ENCODE peak calls at places on chromosomes 11 and 22, in four cellular contexts. X is A549, V is MM.1S, Z is B cell. T is an unnamed sample.

GRCh38 chr11:8206251-8207079 is 37.6 kb upstream of the RIC3 start:
- DNase-seq in X (no peak), V (no peak), Z (peak), T (no peak)

GRCh38 chr11:62306227-62306626 is 7.4 kb upstream of the SCGB1D4 start:
- DNase-seq in X (no peak), V (no peak), Z (no peak), T (no peak)

GRCh38 chr11:70716986-70717775 is 318.9 kb downstream of the CTTN start:
- DNase-seq in X (no peak), V (no peak), Z (no peak), T (no peak)

GRCh38 chr11:100445231-100445735 is 241.8 kb upstream of the ARHGAP42 start:
- DNase-seq in X (no peak), V (no peak), Z (no peak), T (no peak)

GRCh38 chr11:45141631-45142030 is 4.8 kb upstream of the PRDM11 start:
- DNase-seq in X (no peak), V (no peak), Z (no peak), T (no peak)

GRCh38 chr11:2563216-2564007 is 118.6 kb downstream of the KCNQ1 start:
- DNase-seq in X (no peak), V (no peak), Z (no peak), T (no peak)

GRCh38 chr22:39183991-39184585 is 31.6 kb upstream of the CBX7 start:
- DNase-seq in X (no peak), V (no peak), Z (no peak), T (no peak)

GRCh38 chr11:19714387-19715363 is 2.0 kb downstream of the NAV2 start:
- DNase-seq in X (no peak), V (no peak), Z (no peak), T (no peak)

GRCh38 chr22:19723990-19724827 is 870 bp downstream of the GP1BB start:
- DNase-seq in X (no peak), V (no peak), Z (no peak), T (no peak)
- TF ChIP-seq CTCF in X (no peak), V (no peak), Z (peak), T (peak)

DNA sequence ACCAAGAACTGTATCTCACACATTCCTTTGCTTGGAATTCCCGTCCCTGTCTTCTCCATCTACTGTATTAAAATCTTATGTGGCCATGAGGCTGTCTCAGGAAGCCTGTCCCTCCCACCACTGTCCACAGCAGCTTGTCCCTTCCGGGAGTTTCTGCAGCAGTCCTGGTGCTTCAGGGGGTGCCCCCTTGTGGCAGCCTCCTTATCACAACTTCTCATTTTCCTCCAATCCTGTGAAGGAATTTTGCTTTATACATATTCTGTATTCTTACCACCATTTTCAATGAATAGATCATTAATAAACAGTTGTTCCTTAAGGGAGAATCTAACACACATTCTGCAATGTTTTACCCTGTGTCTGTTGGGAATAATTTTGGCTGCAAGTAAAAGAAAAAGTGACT is 220.4 kb upstream of the RAG2 start:
- DNase-seq in X (no peak), V (no peak), Z (no peak), T (peak)
- TF ChIP-seq CTCF in X (no peak), V (peak), Z (no peak), T (no peak)

GRCh38 chr11:59810189-59810910 is at the start of gene MRPL16:
- DNase-seq in X (peak), V (peak), Z (peak), T (peak)
- TF ChIP-seq CTCF in X (no peak), V (peak), Z (peak), T (no peak)

DNA sequence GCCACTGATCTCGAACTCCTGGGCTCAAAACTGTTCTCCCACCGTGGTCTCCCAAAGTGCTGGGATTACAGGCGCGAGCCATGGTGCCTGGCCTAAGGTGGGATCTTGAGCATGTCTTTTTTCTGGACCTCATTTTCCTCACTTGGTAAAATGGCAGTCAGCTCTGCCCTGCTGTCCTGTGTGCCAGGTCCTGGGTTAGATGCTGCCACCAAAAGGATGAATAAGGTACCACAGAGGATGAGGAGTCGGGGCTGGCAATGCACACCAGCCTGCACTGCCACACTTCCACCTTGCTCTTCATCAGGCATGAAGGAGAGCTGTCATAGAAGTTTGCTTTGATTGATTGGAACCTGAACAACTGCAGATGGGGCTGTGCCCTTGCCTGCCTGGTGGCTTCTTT is 32.3 kb downstream of the ACO2 start:
- DNase-seq in X (peak), V (no peak), Z (peak), T (peak)
- TF ChIP-seq CTCF in X (peak), V (peak), Z (peak), T (no peak)

GRCh38 chr11:124971810-124972209 is 17.8 kb downstream of the CCDC15 start:
- DNase-seq in X (no peak), V (no peak), Z (no peak), T (no peak)

DNA sequence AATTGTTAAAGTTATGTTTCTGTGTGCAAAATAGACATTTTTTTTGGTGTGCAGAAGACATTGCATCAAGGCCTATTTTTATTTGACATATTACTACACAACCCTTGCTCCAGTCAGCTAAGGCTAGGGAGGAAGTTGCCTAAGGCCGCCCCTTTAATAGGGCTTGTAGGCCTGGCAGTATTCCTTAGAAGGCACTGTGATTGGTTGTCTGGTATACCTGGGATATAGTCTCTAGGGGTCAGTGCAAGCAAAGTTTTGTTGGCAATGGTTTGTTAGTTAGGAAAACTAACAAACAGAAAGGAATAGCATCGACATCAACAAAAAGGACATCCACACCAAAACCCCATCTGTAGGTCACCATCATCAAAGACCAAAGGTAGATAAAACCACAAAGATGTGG is 16.9 kb downstream of the CCDC15 start:
- DNase-seq in X (no peak), V (peak), Z (no peak), T (no peak)
- TF ChIP-seq CTCF in X (no peak), V (peak), Z (no peak), T (no peak)